ENCODE peak calls at places on chromosomes 3 and 15, in eight cellular contexts. Z, R, T, I, G, B, Q and Y are unnamed samples. For H3K4me1 and H3K27me3, the result is how much of the 10 kb centered on the place peaks cover.

GRCh38 chr3:187971629-187972028 is 182.3 kb upstream of the LPP start:
- DNase-seq in B (no peak), Z (no peak), Q (no peak), G (no peak), R (no peak), T (no peak), I (no peak), Y (no peak)

GRCh38 chr3:50324351-50325144 is 2.0 kb upstream of the HYAL2 start:
- DNase-seq in R (peak), Z (peak), I (no peak), T (peak), Q (peak), B (peak), G (no peak), Y (peak)

GRCh38 chr3:107430214-107431047 is 53.2 kb downstream of the CCDC54 start:
- DNase-seq in I (no peak), R (no peak), Q (peak), G (no peak), Z (no peak), T (peak), B (no peak), Y (no peak)

GRCh38 chr3:143119974-143120715 is 574 bp downstream of the CHST2 start:
- DNase-seq in G (peak), R (peak), T (peak), B (no peak), Q (no peak), Z (peak), I (peak), Y (no peak)

GRCh38 chr3:55488398-55489055 is 1.4 kb upstream of the WNT5A start:
- DNase-seq in B (no peak), I (no peak), T (peak), Z (peak), G (no peak), R (peak), Q (no peak), Y (no peak)

GRCh38 chr15:27172821-27173220 is 201.8 kb downstream of the GABRG3 start:
- DNase-seq in R (no peak), I (no peak), B (no peak), Q (no peak), Z (no peak), G (no peak), T (no peak), Y (no peak)

GRCh38 chr15:73190189-73190601 is 137.9 kb downstream of the NEO1 start:
- DNase-seq in G (no peak), Q (no peak), R (no peak), T (no peak), B (no peak), Z (no peak), I (no peak), Y (no peak)

GRCh38 chr3:155753038-155753647 is 8.3 kb upstream of the PLCH1 start:
- DNase-seq in B (no peak), G (no peak), Q (no peak), I (no peak), Z (no peak), T (no peak), R (no peak), Y (no peak)

GRCh38 chr15:96158938-96159337 is 171.6 kb upstream of the NR2F2 start:
- DNase-seq in B (no peak), T (no peak), R (peak), Q (no peak), I (no peak), G (no peak), Z (no peak), Y (no peak)

GRCh38 chr15:87916208-87916607 is 340.3 kb downstream of the NTRK3 start:
- DNase-seq in Z (no peak), B (no peak), Q (no peak), T (no peak), R (no peak), I (no peak), G (no peak), Y (no peak)

GRCh38 chr3:69236808-69237707 is 114.7 kb upstream of the LMOD3 start:
- DNase-seq in I (no peak), T (no peak), R (peak), Z (no peak), B (no peak), Q (peak), G (no peak), Y (no peak)

GRCh38 chr3:133930341-133930933 is 34.8 kb upstream of the RAB6B start:
- DNase-seq in T (no peak), Z (no peak), G (no peak), Q (no peak), B (no peak), I (peak), R (no peak), Y (no peak)

GRCh38 chr3:197224034-197224444 is 74.4 kb downstream of the DLG1 start:
- DNase-seq in Q (peak), B (no peak), R (no peak), I (no peak), G (no peak), T (no peak), Z (no peak), Y (no peak)

GRCh38 chr15:62494144-62494543 is 329.1 kb upstream of the C2CD4B start:
- DNase-seq in G (no peak), Q (no peak), R (no peak), B (no peak), T (no peak), Z (no peak), I (no peak), Y (no peak)

GRCh38 chr3:126293370-126294082 is 63.7 kb downstream of the KLF15 start:
- DNase-seq in Z (peak), I (peak), Q (no peak), G (no peak), T (peak), R (no peak), B (peak), Y (no peak)

GRCh38 chr15:89785064-89785770 is 9.1 kb downstream of the MESP2 start:
- DNase-seq in I (no peak), Z (peak), G (no peak), T (peak), Q (no peak), B (no peak), R (no peak), Y (no peak)

GRCh38 chr3:5022187-5022965 is 43.1 kb downstream of the BHLHE40 start:
- DNase-seq in I (no peak), Z (no peak), G (no peak), T (no peak), Q (no peak), B (no peak), R (no peak), Y (no peak)

GRCh38 chr15:82942691-82943090 is 9.8 kb downstream of the HOMER2 start:
- DNase-seq in Q (no peak), Z (peak), B (no peak), G (no peak), R (no peak), T (no peak), I (no peak), Y (no peak)

GRCh38 chr3:23873941-23874340 is 42.8 kb downstream of the NKIRAS1 start:
- DNase-seq in T (no peak), Q (no peak), G (no peak), B (no peak), Z (peak), R (no peak), I (no peak), Y (no peak)

GRCh38 chr3:143975549-143976152 is 4.0 kb downstream of the DIPK2A start:
- DNase-seq in B (no peak), G (no peak), Q (peak), I (no peak), T (no peak), Z (no peak), R (no peak), Y (no peak)

GRCh38 chr3:42036483-42036823 is 54.7 kb upstream of the TRAK1 start:
- DNase-seq in Q (no peak), R (peak), T (no peak), B (no peak), I (no peak), G (no peak), Z (no peak), Y (no peak)

GRCh38 chr3:10515396-10515795 is 10.0 kb upstream of the ATP2B2 start:
- DNase-seq in Z (no peak), I (no peak), G (no peak), Q (no peak), T (no peak), R (no peak), B (no peak), Y (no peak)

GRCh38 chr15:62482715-62483429 is 317.8 kb upstream of the C2CD4B start:
- DNase-seq in T (peak), G (no peak), Z (no peak), Q (no peak), R (no peak), B (no peak), I (no peak), Y (no peak)

GRCh38 chr15:66224946-66225345 is 28.6 kb downstream of the MEGF11 start:
- DNase-seq in R (no peak), G (no peak), B (no peak), Q (no peak), T (no peak), I (no peak), Z (no peak), Y (no peak)

GRCh38 chr3:61650276-61650675 is 88.9 kb downstream of the PTPRG start:
- DNase-seq in G (no peak), T (no peak), Z (no peak), B (peak), R (peak), Q (no peak), I (no peak), Y (no peak)

GRCh38 chr3:72657666-72658065 is 190.6 kb downstream of the SHQ1 start:
- DNase-seq in T (no peak), B (no peak), R (no peak), Z (no peak), G (peak), Q (peak), I (no peak), Y (peak)

GRCh38 chr3:74601793-74602192 is 12.7 kb downstream of the CNTN3 start:
- DNase-seq in Q (no peak), I (no peak), Z (no peak), G (no peak), B (no peak), T (no peak), R (no peak), Y (no peak)

GRCh38 chr3:156605686-156606605 is 51.0 kb upstream of the SSR3 start:
- DNase-seq in I (peak), R (peak), Z (peak), T (peak), Q (no peak), G (no peak), B (peak), Y (no peak)

GRCh38 chr3:131238496-131238895 is 143.1 kb upstream of the NUDT16 start:
- DNase-seq in I (no peak), T (no peak), Q (no peak), R (no peak), G (no peak), Z (no peak), B (no peak), Y (no peak)

GRCh38 chr3:45568848-45569247 is 25.7 kb upstream of the LIMD1 start:
- DNase-seq in T (no peak), B (no peak), R (no peak), Z (no peak), Q (no peak), G (no peak), I (no peak), Y (no peak)

GRCh38 chr3:197494366-197495058 is 61.3 kb downstream of the BDH1 start:
- DNase-seq in I (no peak), Z (no peak), Q (no peak), G (no peak), R (no peak), B (no peak), T (no peak), Y (no peak)

GRCh38 chr3:32420138-32420981 is 28.7 kb downstream of the CMTM7 start:
- DNase-seq in Q (no peak), B (no peak), R (no peak), G (no peak), Z (no peak), T (peak), I (no peak), Y (no peak)
- H3K4me1 ChIP-seq in Q (half or more), B (under half), R (under half), G (under half), Z (under half), T (under half), I (under half), Y (half or more)

GRCh38 chr3:128518587-128519490 is 25.8 kb upstream of the GATA2 start:
- DNase-seq in T (peak), B (no peak), R (no peak), Q (no peak), Z (no peak), G (no peak), I (peak), Y (no peak)
- H3K27me3 ChIP-seq in T (under half), B (under half), R (under half), Q (under half), Z (under half), G (under half), I (under half), Y (under half)

DNA sequence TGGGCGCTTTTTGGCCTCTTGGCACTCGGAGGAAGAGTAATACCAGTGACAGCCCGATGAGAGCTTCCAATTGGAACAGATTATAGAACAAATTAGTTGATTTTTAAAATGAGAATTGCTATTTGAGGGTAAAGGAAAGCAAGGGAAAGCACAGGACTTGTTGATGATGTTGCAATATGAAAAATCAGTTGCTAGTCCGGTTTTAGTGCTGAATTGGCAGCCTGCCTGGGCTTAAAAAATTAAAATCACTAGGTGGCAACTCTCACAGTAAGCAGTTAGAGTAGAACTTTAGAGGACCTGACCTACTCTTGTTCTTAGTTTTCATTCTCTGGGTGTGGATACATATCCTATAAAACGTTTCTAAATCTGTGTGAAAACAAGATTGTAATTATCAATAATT is 2.1 kb upstream of the SCAANT1 start:
- DNase-seq in Z (no peak), I (no peak), G (no peak), Q (no peak), R (peak), B (no peak), T (no peak), Y (no peak)
- H3K27ac ChIP-seq in Z (no peak), I (peak), G (no peak), Q (no peak), R (no peak), B (peak), T (no peak), Y (no peak)

GRCh38 chr15:60575995-60576394 is 97.1 kb upstream of the ICE2 start:
- DNase-seq in G (no peak), Q (no peak), T (no peak), I (no peak), Z (no peak), R (no peak), B (no peak), Y (no peak)
- H3K4me1 ChIP-seq in G (half or more), Q (half or more), T (under half), I (under half), Z (half or more), R (half or more), B (under half), Y (half or more)